ENCODE peak calls at places on chromosomes 7 and 10, in nine cellular contexts. One of them, this sample, is unnamed.

GRCh38 chr7:41003031-41003925 is 699.6 kb downstream of the INHBA start:
- DNase-seq in bronchial epithelial cell: peak
- DNase-seq in esophagus squamous epithelium: no peak
- DNase-seq in GF-D8: no peak
- DNase-seq in iPS-NIHi11: peak
- DNase-seq in putamen: peak
- DNase-seq in HT-29: peak
- DNase-seq in nephron progenitor cell: peak
- DNase-seq in T1000: no peak
- DNase-seq in this sample: peak

GRCh38 chr7:79454325-79454960 is 976 bp upstream of the MAGI2 start:
- DNase-seq in GF-D8: no peak
- DNase-seq in bronchial epithelial cell: peak
- DNase-seq in esophagus squamous epithelium: no peak
- DNase-seq in T1000: no peak
- DNase-seq in HT-29: no peak
- DNase-seq in putamen: peak
- DNase-seq in nephron progenitor cell: peak
- DNase-seq in iPS-NIHi11: peak
- DNase-seq in this sample: no peak

GRCh38 chr10:10517866-10518265 is 499.8 kb upstream of the CELF2 start:
- DNase-seq in esophagus squamous epithelium: no peak
- DNase-seq in HT-29: no peak
- DNase-seq in iPS-NIHi11: no peak
- DNase-seq in GF-D8: no peak
- DNase-seq in bronchial epithelial cell: no peak
- DNase-seq in nephron progenitor cell: no peak
- DNase-seq in T1000: no peak
- DNase-seq in putamen: no peak
- DNase-seq in this sample: no peak

GRCh38 chr10:44864042-44864436 is 47.1 kb upstream of the TMEM72 start:
- DNase-seq in GF-D8: no peak
- DNase-seq in iPS-NIHi11: peak
- DNase-seq in T1000: no peak
- DNase-seq in esophagus squamous epithelium: no peak
- DNase-seq in nephron progenitor cell: no peak
- DNase-seq in HT-29: peak
- DNase-seq in bronchial epithelial cell: no peak
- DNase-seq in putamen: no peak
- DNase-seq in this sample: peak

GRCh38 chr7:113917840-113918239 is 969 bp downstream of the PPP1R3A start:
- DNase-seq in bronchial epithelial cell: no peak
- DNase-seq in HT-29: no peak
- DNase-seq in T1000: no peak
- DNase-seq in putamen: no peak
- DNase-seq in iPS-NIHi11: no peak
- DNase-seq in GF-D8: no peak
- DNase-seq in esophagus squamous epithelium: no peak
- DNase-seq in nephron progenitor cell: no peak
- DNase-seq in this sample: no peak

GRCh38 chr10:42932735-42933453 is 144.0 kb upstream of the RET start:
- DNase-seq in esophagus squamous epithelium: no peak
- DNase-seq in T1000: no peak
- DNase-seq in putamen: no peak
- DNase-seq in GF-D8: no peak
- DNase-seq in HT-29: no peak
- DNase-seq in iPS-NIHi11: peak
- DNase-seq in bronchial epithelial cell: no peak
- DNase-seq in nephron progenitor cell: peak
- DNase-seq in this sample: no peak

GRCh38 chr7:139525750-139526149 is 2.3 kb downstream of the CLEC2L start:
- DNase-seq in esophagus squamous epithelium: no peak
- DNase-seq in T1000: no peak
- DNase-seq in nephron progenitor cell: no peak
- DNase-seq in bronchial epithelial cell: no peak
- DNase-seq in putamen: no peak
- DNase-seq in HT-29: no peak
- DNase-seq in iPS-NIHi11: no peak
- DNase-seq in GF-D8: no peak
- DNase-seq in this sample: no peak

GRCh38 chr10:12730809-12731519 is 270.5 kb downstream of the CCDC3 start:
- DNase-seq in HT-29: no peak
- DNase-seq in iPS-NIHi11: no peak
- DNase-seq in GF-D8: no peak
- DNase-seq in bronchial epithelial cell: no peak
- DNase-seq in T1000: no peak
- DNase-seq in esophagus squamous epithelium: no peak
- DNase-seq in nephron progenitor cell: no peak
- DNase-seq in putamen: no peak
- DNase-seq in this sample: no peak

GRCh38 chr7:104264281-104264680 is 56.5 kb upstream of the ORC5 start:
- DNase-seq in T1000: no peak
- DNase-seq in esophagus squamous epithelium: no peak
- DNase-seq in bronchial epithelial cell: peak
- DNase-seq in HT-29: no peak
- DNase-seq in GF-D8: no peak
- DNase-seq in iPS-NIHi11: no peak
- DNase-seq in putamen: no peak
- DNase-seq in nephron progenitor cell: no peak
- DNase-seq in this sample: peak

This sample was measured in Calu3.